ENCODE peak calls at places on chromosomes 4 and X, in ten cellular contexts. One of them, this sample, is unnamed.
A peak's percentile ranks its signal among the peaks of the same experiment; 100 is the strongest.

GRCh38 chr4:37793562-37793961 is 32.9 kb upstream of the PGM2 start:
- DNase-seq in upper lobe of right lung: no peak
- DNase-seq in hippocampal formation: no peak
- DNase-seq in NCI-H2081: peak; percentile 23
- DNase-seq in endodermal cell: no peak
- DNase-seq in pulmonary artery endothelial cell: no peak
- DNase-seq in effector memory CD8-positive, alpha-beta T cell: peak; percentile 5
- DNase-seq in NCI-H1105 treated with DMSO at 0.1 percent for 48 hours: peak; percentile 4
- DNase-seq in lower lobe of right lung: no peak
- DNase-seq in epithelial cell of prostate: no peak
- DNase-seq in this sample: peak; percentile 57

GRCh38 chrX:41922125-41922521 is 1.2 kb downstream of the CASK start:
- DNase-seq in hippocampal formation: no peak
- DNase-seq in pulmonary artery endothelial cell: no peak
- DNase-seq in upper lobe of right lung: no peak
- DNase-seq in NCI-H1105 treated with DMSO at 0.1 percent for 48 hours: peak; percentile 2
- DNase-seq in NCI-H2081: no peak
- DNase-seq in lower lobe of right lung: no peak
- DNase-seq in endodermal cell: no peak
- DNase-seq in epithelial cell of prostate: no peak
- DNase-seq in effector memory CD8-positive, alpha-beta T cell: no peak
- DNase-seq in this sample: peak; percentile 31

GRCh38 chr4:4752576-4753401 is 106.7 kb upstream of the MSX1 start:
- DNase-seq in NCI-H2081: no peak
- DNase-seq in hippocampal formation: no peak
- DNase-seq in upper lobe of right lung: peak; percentile 12
- DNase-seq in epithelial cell of prostate: no peak
- DNase-seq in effector memory CD8-positive, alpha-beta T cell: no peak
- DNase-seq in lower lobe of right lung: no peak
- DNase-seq in NCI-H1105 treated with DMSO at 0.1 percent for 48 hours: no peak
- DNase-seq in endodermal cell: no peak
- DNase-seq in pulmonary artery endothelial cell: no peak
- DNase-seq in this sample: no peak

GRCh38 chr4:80265571-80266266 is 745 bp upstream of the FGF5 start:
- DNase-seq in epithelial cell of prostate: peak; percentile 22
- DNase-seq in hippocampal formation: no peak
- DNase-seq in lower lobe of right lung: no peak
- DNase-seq in effector memory CD8-positive, alpha-beta T cell: no peak
- DNase-seq in pulmonary artery endothelial cell: peak; percentile 51
- DNase-seq in upper lobe of right lung: no peak
- DNase-seq in endodermal cell: peak; percentile 63
- DNase-seq in NCI-H2081: no peak
- DNase-seq in NCI-H1105 treated with DMSO at 0.1 percent for 48 hours: peak; percentile 4
- DNase-seq in this sample: peak; percentile 77

GRCh38 chr4:522911-523443 is 24.0 kb downstream of the PIGG start:
- DNase-seq in pulmonary artery endothelial cell: no peak
- DNase-seq in effector memory CD8-positive, alpha-beta T cell: no peak
- DNase-seq in endodermal cell: no peak
- DNase-seq in NCI-H1105 treated with DMSO at 0.1 percent for 48 hours: no peak
- DNase-seq in hippocampal formation: no peak
- DNase-seq in lower lobe of right lung: no peak
- DNase-seq in epithelial cell of prostate: no peak
- DNase-seq in NCI-H2081: no peak
- DNase-seq in upper lobe of right lung: no peak
- DNase-seq in this sample: no peak

GRCh38 chrX:13716905-13717304 is 17.5 kb downstream of the TRAPPC2 start:
- DNase-seq in effector memory CD8-positive, alpha-beta T cell: peak; percentile 54
- DNase-seq in pulmonary artery endothelial cell: no peak
- DNase-seq in NCI-H2081: no peak
- DNase-seq in lower lobe of right lung: no peak
- DNase-seq in epithelial cell of prostate: no peak
- DNase-seq in hippocampal formation: no peak
- DNase-seq in NCI-H1105 treated with DMSO at 0.1 percent for 48 hours: no peak
- DNase-seq in endodermal cell: no peak
- DNase-seq in upper lobe of right lung: no peak
- DNase-seq in this sample: no peak

GRCh38 chrX:104309169-104309568 is 54.4 kb upstream of the ESX1 start:
- DNase-seq in lower lobe of right lung: no peak
- DNase-seq in endodermal cell: no peak
- DNase-seq in NCI-H1105 treated with DMSO at 0.1 percent for 48 hours: no peak
- DNase-seq in epithelial cell of prostate: no peak
- DNase-seq in effector memory CD8-positive, alpha-beta T cell: no peak
- DNase-seq in upper lobe of right lung: no peak
- DNase-seq in hippocampal formation: no peak
- DNase-seq in NCI-H2081: no peak
- DNase-seq in pulmonary artery endothelial cell: no peak
- DNase-seq in this sample: no peak

GRCh38 chrX:134880866-134881265 is 109.9 kb upstream of the SMIM10 start:
- DNase-seq in pulmonary artery endothelial cell: no peak
- DNase-seq in lower lobe of right lung: no peak
- DNase-seq in hippocampal formation: no peak
- DNase-seq in epithelial cell of prostate: no peak
- DNase-seq in endodermal cell: no peak
- DNase-seq in NCI-H2081: no peak
- DNase-seq in upper lobe of right lung: no peak
- DNase-seq in effector memory CD8-positive, alpha-beta T cell: no peak
- DNase-seq in NCI-H1105 treated with DMSO at 0.1 percent for 48 hours: no peak
- DNase-seq in this sample: peak; percentile 47

GRCh38 chrX:139025822-139026221 is 314.3 kb upstream of the FGF13 start:
- DNase-seq in hippocampal formation: no peak
- DNase-seq in NCI-H1105 treated with DMSO at 0.1 percent for 48 hours: no peak
- DNase-seq in pulmonary artery endothelial cell: no peak
- DNase-seq in upper lobe of right lung: no peak
- DNase-seq in NCI-H2081: no peak
- DNase-seq in endodermal cell: no peak
- DNase-seq in lower lobe of right lung: no peak
- DNase-seq in effector memory CD8-positive, alpha-beta T cell: no peak
- DNase-seq in epithelial cell of prostate: peak; percentile 18
- DNase-seq in this sample: no peak

GRCh38 chrX:41711021-41711667 is 12.8 kb upstream of the GPR82 start:
- DNase-seq in lower lobe of right lung: no peak
- DNase-seq in NCI-H1105 treated with DMSO at 0.1 percent for 48 hours: no peak
- DNase-seq in epithelial cell of prostate: no peak
- DNase-seq in effector memory CD8-positive, alpha-beta T cell: no peak
- DNase-seq in NCI-H2081: no peak
- DNase-seq in upper lobe of right lung: no peak
- DNase-seq in endodermal cell: no peak
- DNase-seq in hippocampal formation: no peak
- DNase-seq in pulmonary artery endothelial cell: no peak
- DNase-seq in this sample: no peak

GRCh38 chr4:165288639-165289428 is 38.6 kb upstream of the MSMO1 start:
- DNase-seq in upper lobe of right lung: no peak
- DNase-seq in hippocampal formation: no peak
- DNase-seq in lower lobe of right lung: no peak
- DNase-seq in epithelial cell of prostate: peak; percentile 16
- DNase-seq in NCI-H1105 treated with DMSO at 0.1 percent for 48 hours: no peak
- DNase-seq in effector memory CD8-positive, alpha-beta T cell: no peak
- DNase-seq in pulmonary artery endothelial cell: no peak
- DNase-seq in NCI-H2081: no peak
- DNase-seq in endodermal cell: no peak
- DNase-seq in this sample: peak; percentile 91

GRCh38 chr4:13710486-13710885 is 83.0 kb upstream of the BOD1L1 start:
- DNase-seq in effector memory CD8-positive, alpha-beta T cell: no peak
- DNase-seq in endodermal cell: no peak
- DNase-seq in NCI-H1105 treated with DMSO at 0.1 percent for 48 hours: no peak
- DNase-seq in upper lobe of right lung: no peak
- DNase-seq in hippocampal formation: no peak
- DNase-seq in pulmonary artery endothelial cell: no peak
- DNase-seq in lower lobe of right lung: no peak
- DNase-seq in epithelial cell of prostate: no peak
- DNase-seq in NCI-H2081: no peak
- DNase-seq in this sample: no peak

GRCh38 chr4:106763044-106763443 is 273.1 kb downstream of the DKK2 start:
- DNase-seq in lower lobe of right lung: no peak
- DNase-seq in epithelial cell of prostate: no peak
- DNase-seq in hippocampal formation: no peak
- DNase-seq in upper lobe of right lung: no peak
- DNase-seq in NCI-H2081: no peak
- DNase-seq in endodermal cell: peak; percentile 46
- DNase-seq in pulmonary artery endothelial cell: no peak
- DNase-seq in NCI-H1105 treated with DMSO at 0.1 percent for 48 hours: peak; percentile 18
- DNase-seq in effector memory CD8-positive, alpha-beta T cell: no peak
- DNase-seq in this sample: peak; percentile 9

GRCh38 chr4:20288846-20289512 is 37.3 kb downstream of the SLIT2 start:
- DNase-seq in upper lobe of right lung: no peak
- DNase-seq in hippocampal formation: no peak
- DNase-seq in NCI-H1105 treated with DMSO at 0.1 percent for 48 hours: no peak
- DNase-seq in pulmonary artery endothelial cell: no peak
- DNase-seq in epithelial cell of prostate: no peak
- DNase-seq in lower lobe of right lung: no peak
- DNase-seq in effector memory CD8-positive, alpha-beta T cell: no peak
- DNase-seq in endodermal cell: no peak
- DNase-seq in NCI-H2081: no peak
- DNase-seq in this sample: peak; percentile 35

GRCh38 chrX:106139048-106139447 is 29.1 kb upstream of the PWWP3B start:
- DNase-seq in pulmonary artery endothelial cell: no peak
- DNase-seq in hippocampal formation: no peak
- DNase-seq in effector memory CD8-positive, alpha-beta T cell: no peak
- DNase-seq in lower lobe of right lung: no peak
- DNase-seq in NCI-H2081: no peak
- DNase-seq in upper lobe of right lung: no peak
- DNase-seq in endodermal cell: no peak
- DNase-seq in NCI-H1105 treated with DMSO at 0.1 percent for 48 hours: no peak
- DNase-seq in epithelial cell of prostate: no peak
- DNase-seq in this sample: no peak

GRCh38 chrX:115366535-115366934 is 77.0 kb downstream of the LUZP4 start:
- DNase-seq in hippocampal formation: no peak
- DNase-seq in pulmonary artery endothelial cell: no peak
- DNase-seq in effector memory CD8-positive, alpha-beta T cell: no peak
- DNase-seq in NCI-H2081: no peak
- DNase-seq in lower lobe of right lung: no peak
- DNase-seq in NCI-H1105 treated with DMSO at 0.1 percent for 48 hours: no peak
- DNase-seq in epithelial cell of prostate: no peak
- DNase-seq in endodermal cell: no peak
- DNase-seq in upper lobe of right lung: no peak
- DNase-seq in this sample: no peak

GRCh38 chr4:151538963-151539362 is 130.0 kb downstream of the FHIP1A start:
- DNase-seq in effector memory CD8-positive, alpha-beta T cell: no peak
- DNase-seq in hippocampal formation: no peak
- DNase-seq in upper lobe of right lung: no peak
- DNase-seq in epithelial cell of prostate: no peak
- DNase-seq in endodermal cell: no peak
- DNase-seq in lower lobe of right lung: no peak
- DNase-seq in NCI-H2081: no peak
- DNase-seq in NCI-H1105 treated with DMSO at 0.1 percent for 48 hours: no peak
- DNase-seq in pulmonary artery endothelial cell: no peak
- DNase-seq in this sample: no peak

GRCh38 chr4:177051473-177052060 is 258.1 kb upstream of the NEIL3 start:
- DNase-seq in lower lobe of right lung: no peak
- DNase-seq in endodermal cell: peak; percentile 76
- DNase-seq in upper lobe of right lung: no peak
- DNase-seq in epithelial cell of prostate: no peak
- DNase-seq in hippocampal formation: no peak
- DNase-seq in pulmonary artery endothelial cell: peak; percentile 2
- DNase-seq in NCI-H2081: peak; percentile 43
- DNase-seq in effector memory CD8-positive, alpha-beta T cell: no peak
- DNase-seq in NCI-H1105 treated with DMSO at 0.1 percent for 48 hours: peak; percentile 19
- DNase-seq in this sample: peak; percentile 48